ENCODE peak calls at places on chromosome 3, in four cellular contexts. One of them, this sample, is unnamed.

GRCh38 chr3:50068134-50068533 is 20.6 kb upstream of the RBM5 start:
- DNase-seq in HT1080: peak; percentile 82
- DNase-seq in GM20000: no peak
- DNase-seq in nucleus accumbens: no peak
- DNase-seq in this sample: no peak

GRCh38 chr3:58659051-58659675 is 7.4 kb downstream of the FAM3D start:
- DNase-seq in HT1080: peak; percentile 42
- DNase-seq in GM20000: no peak
- DNase-seq in nucleus accumbens: no peak
- DNase-seq in this sample: peak; percentile 15

GRCh38 chr3:14152233-14152962 is 26.0 kb downstream of the XPC start:
- DNase-seq in nucleus accumbens: no peak
- DNase-seq in GM20000: no peak
- DNase-seq in HT1080: no peak
- DNase-seq in this sample: no peak

GRCh38 chr3:14837864-14838263 is 19.1 kb downstream of the FGD5 start:
- DNase-seq in nucleus accumbens: no peak
- DNase-seq in HT1080: no peak
- DNase-seq in GM20000: no peak
- DNase-seq in this sample: no peak

GRCh38 chr3:51386159-51386851 is 1.2 kb downstream of the MANF start:
- DNase-seq in GM20000: no peak
- DNase-seq in HT1080: no peak
- DNase-seq in nucleus accumbens: no peak
- DNase-seq in this sample: no peak

GRCh38 chr3:162007722-162008121 is 511.1 kb downstream of the OTOL1 start:
- DNase-seq in nucleus accumbens: no peak
- DNase-seq in HT1080: no peak
- DNase-seq in GM20000: no peak
- DNase-seq in this sample: no peak

GRCh38 chr3:104359546-104359945 is 1007.2 kb upstream of the ALCAM start:
- DNase-seq in HT1080: peak; percentile 77
- DNase-seq in nucleus accumbens: no peak
- DNase-seq in GM20000: no peak
- DNase-seq in this sample: peak; percentile 11

GRCh38 chr3:188061133-188061532 is 92.8 kb upstream of the LPP start:
- DNase-seq in GM20000: no peak
- DNase-seq in HT1080: peak; percentile 84
- DNase-seq in nucleus accumbens: no peak
- DNase-seq in this sample: peak; percentile 71

GRCh38 chr3:172522871-172523818 is at the start of gene TNFSF10:
- DNase-seq in nucleus accumbens: no peak
- DNase-seq in HT1080: peak; percentile 20
- DNase-seq in GM20000: peak; percentile 74
- DNase-seq in this sample: peak; percentile 81

GRCh38 chr3:184377882-184378445 is at the start of gene THPO:
- DNase-seq in nucleus accumbens: no peak
- DNase-seq in HT1080: no peak
- DNase-seq in GM20000: no peak
- DNase-seq in this sample: no peak

GRCh38 chr3:14819671-14820070 is 909 bp downstream of the FGD5 start:
- DNase-seq in GM20000: no peak
- DNase-seq in nucleus accumbens: no peak
- DNase-seq in HT1080: no peak
- DNase-seq in this sample: no peak

GRCh38 chr3:52483577-52484495 is 11.3 kb upstream of the STAB1 start:
- DNase-seq in GM20000: no peak
- DNase-seq in HT1080: no peak
- DNase-seq in nucleus accumbens: no peak
- DNase-seq in this sample: peak; percentile 85

GRCh38 chr3:22296641-22297040 is 545.6 kb upstream of the ZNF385D start:
- DNase-seq in HT1080: no peak
- DNase-seq in GM20000: no peak
- DNase-seq in nucleus accumbens: no peak
- DNase-seq in this sample: no peak